ENCODE peak calls at places on chromosomes 12 and 14, in five cellular contexts. One of them, this sample, is unnamed.

GRCh38 chr12:80412343-80412953 is 31.6 kb upstream of the PTPRQ start:
- DNase-seq in uterus: no peak
- DNase-seq in GM19239: peak; percentile 2
- DNase-seq in left ventricle myocardium inferior: no peak
- DNase-seq in activated naive CD8-positive, alpha-beta T cell treated with anti-CD3 and anti-CD28 coated beads, Interleukin-2, amount 50 U/mL, for 16 hours: no peak
- DNase-seq in this sample: peak; percentile 65

GRCh38 chr12:78759387-78759786 is 105.2 kb upstream of the SYT1 start:
- DNase-seq in GM19239: no peak
- DNase-seq in uterus: no peak
- DNase-seq in activated naive CD8-positive, alpha-beta T cell treated with anti-CD3 and anti-CD28 coated beads, Interleukin-2, amount 50 U/mL, for 16 hours: no peak
- DNase-seq in left ventricle myocardium inferior: no peak
- DNase-seq in this sample: peak; percentile 97

GRCh38 chr12:93880853-93881522 is 203.8 kb downstream of the CRADD start:
- DNase-seq in uterus: no peak
- DNase-seq in left ventricle myocardium inferior: no peak
- DNase-seq in GM19239: no peak
- DNase-seq in activated naive CD8-positive, alpha-beta T cell treated with anti-CD3 and anti-CD28 coated beads, Interleukin-2, amount 50 U/mL, for 16 hours: no peak
- DNase-seq in this sample: no peak

GRCh38 chr12:126668961-126669360 is 1598.0 kb upstream of the TMEM132C start:
- DNase-seq in GM19239: no peak
- DNase-seq in uterus: no peak
- DNase-seq in activated naive CD8-positive, alpha-beta T cell treated with anti-CD3 and anti-CD28 coated beads, Interleukin-2, amount 50 U/mL, for 16 hours: no peak
- DNase-seq in left ventricle myocardium inferior: no peak
- DNase-seq in this sample: no peak

GRCh38 chr12:47152095-47152494 is 72.3 kb upstream of the AMIGO2 start:
- DNase-seq in activated naive CD8-positive, alpha-beta T cell treated with anti-CD3 and anti-CD28 coated beads, Interleukin-2, amount 50 U/mL, for 16 hours: no peak
- DNase-seq in left ventricle myocardium inferior: no peak
- DNase-seq in GM19239: no peak
- DNase-seq in uterus: no peak
- DNase-seq in this sample: no peak

GRCh38 chr12:88931598-88931997 is 351.3 kb upstream of the KITLG start:
- DNase-seq in uterus: no peak
- DNase-seq in GM19239: no peak
- DNase-seq in activated naive CD8-positive, alpha-beta T cell treated with anti-CD3 and anti-CD28 coated beads, Interleukin-2, amount 50 U/mL, for 16 hours: no peak
- DNase-seq in left ventricle myocardium inferior: no peak
- DNase-seq in this sample: no peak

GRCh38 chr14:96592591-96593388 is 90.6 kb downstream of the PAPOLA start:
- DNase-seq in uterus: no peak
- DNase-seq in activated naive CD8-positive, alpha-beta T cell treated with anti-CD3 and anti-CD28 coated beads, Interleukin-2, amount 50 U/mL, for 16 hours: peak; percentile 32
- DNase-seq in GM19239: peak; percentile 75
- DNase-seq in left ventricle myocardium inferior: peak; percentile 41
- DNase-seq in this sample: peak; percentile 35

GRCh38 chr12:93634416-93634815 is 42.8 kb upstream of the CRADD start:
- DNase-seq in left ventricle myocardium inferior: no peak
- DNase-seq in GM19239: no peak
- DNase-seq in activated naive CD8-positive, alpha-beta T cell treated with anti-CD3 and anti-CD28 coated beads, Interleukin-2, amount 50 U/mL, for 16 hours: no peak
- DNase-seq in uterus: no peak
- DNase-seq in this sample: no peak

GRCh38 chr14:96762650-96763049 is 34.5 kb upstream of the VRK1 start:
- DNase-seq in left ventricle myocardium inferior: no peak
- DNase-seq in GM19239: peak; percentile 46
- DNase-seq in uterus: no peak
- DNase-seq in activated naive CD8-positive, alpha-beta T cell treated with anti-CD3 and anti-CD28 coated beads, Interleukin-2, amount 50 U/mL, for 16 hours: no peak
- DNase-seq in this sample: peak; percentile 73

GRCh38 chr14:86865934-86866333 is 1127.0 kb downstream of the GALC start:
- DNase-seq in uterus: no peak
- DNase-seq in GM19239: no peak
- DNase-seq in activated naive CD8-positive, alpha-beta T cell treated with anti-CD3 and anti-CD28 coated beads, Interleukin-2, amount 50 U/mL, for 16 hours: no peak
- DNase-seq in left ventricle myocardium inferior: no peak
- DNase-seq in this sample: no peak

GRCh38 chr12:104462931-104463339 is 6.2 kb downstream of the CHST11 start:
- DNase-seq in left ventricle myocardium inferior: no peak
- DNase-seq in activated naive CD8-positive, alpha-beta T cell treated with anti-CD3 and anti-CD28 coated beads, Interleukin-2, amount 50 U/mL, for 16 hours: no peak
- DNase-seq in uterus: no peak
- DNase-seq in GM19239: no peak
- DNase-seq in this sample: peak; percentile 41

GRCh38 chr14:100653409-100653808 is 66.2 kb upstream of the BEGAIN start:
- DNase-seq in uterus: no peak
- DNase-seq in GM19239: no peak
- DNase-seq in activated naive CD8-positive, alpha-beta T cell treated with anti-CD3 and anti-CD28 coated beads, Interleukin-2, amount 50 U/mL, for 16 hours: no peak
- DNase-seq in left ventricle myocardium inferior: no peak
- DNase-seq in this sample: peak; percentile 28

GRCh38 chr12:94954029-94954685 is 49.3 kb downstream of the NDUFA12 start:
- DNase-seq in GM19239: no peak
- DNase-seq in activated naive CD8-positive, alpha-beta T cell treated with anti-CD3 and anti-CD28 coated beads, Interleukin-2, amount 50 U/mL, for 16 hours: no peak
- DNase-seq in uterus: no peak
- DNase-seq in left ventricle myocardium inferior: no peak
- DNase-seq in this sample: peak; percentile 62

GRCh38 chr14:99320105-99320572 is 48.1 kb upstream of the BCL11B start:
- DNase-seq in uterus: no peak
- DNase-seq in left ventricle myocardium inferior: peak; percentile 21
- DNase-seq in activated naive CD8-positive, alpha-beta T cell treated with anti-CD3 and anti-CD28 coated beads, Interleukin-2, amount 50 U/mL, for 16 hours: peak; percentile 30
- DNase-seq in GM19239: peak; percentile 65
- DNase-seq in this sample: peak; percentile 65

GRCh38 chr12:49987620-49988303 is 15.0 kb downstream of the AQP6 start:
- DNase-seq in GM19239: no peak
- DNase-seq in uterus: no peak
- DNase-seq in left ventricle myocardium inferior: no peak
- DNase-seq in activated naive CD8-positive, alpha-beta T cell treated with anti-CD3 and anti-CD28 coated beads, Interleukin-2, amount 50 U/mL, for 16 hours: no peak
- DNase-seq in this sample: no peak

GRCh38 chr12:132179431-132180362 is 35.4 kb downstream of the NOC4L start:
- DNase-seq in GM19239: no peak
- DNase-seq in uterus: no peak
- DNase-seq in left ventricle myocardium inferior: no peak
- DNase-seq in activated naive CD8-positive, alpha-beta T cell treated with anti-CD3 and anti-CD28 coated beads, Interleukin-2, amount 50 U/mL, for 16 hours: no peak
- DNase-seq in this sample: no peak

GRCh38 chr14:45070215-45070614 is 13.7 kb upstream of the PRPF39 start:
- DNase-seq in GM19239: no peak
- DNase-seq in left ventricle myocardium inferior: no peak
- DNase-seq in uterus: no peak
- DNase-seq in activated naive CD8-positive, alpha-beta T cell treated with anti-CD3 and anti-CD28 coated beads, Interleukin-2, amount 50 U/mL, for 16 hours: no peak
- DNase-seq in this sample: no peak

GRCh38 chr14:66330916-66331315 is 155.3 kb upstream of the CCDC196 start:
- DNase-seq in GM19239: no peak
- DNase-seq in activated naive CD8-positive, alpha-beta T cell treated with anti-CD3 and anti-CD28 coated beads, Interleukin-2, amount 50 U/mL, for 16 hours: no peak
- DNase-seq in uterus: peak; percentile 45
- DNase-seq in left ventricle myocardium inferior: no peak
- DNase-seq in this sample: peak; percentile 11

GRCh38 chr14:77184396-77185092 is 2.9 kb downstream of the TMEM63C start:
- DNase-seq in uterus: no peak
- DNase-seq in left ventricle myocardium inferior: no peak
- DNase-seq in activated naive CD8-positive, alpha-beta T cell treated with anti-CD3 and anti-CD28 coated beads, Interleukin-2, amount 50 U/mL, for 16 hours: no peak
- DNase-seq in GM19239: no peak
- DNase-seq in this sample: no peak

GRCh38 chr12:90013409-90013808 is 304.8 kb upstream of the ATP2B1 start:
- DNase-seq in uterus: no peak
- DNase-seq in GM19239: no peak
- DNase-seq in left ventricle myocardium inferior: no peak
- DNase-seq in activated naive CD8-positive, alpha-beta T cell treated with anti-CD3 and anti-CD28 coated beads, Interleukin-2, amount 50 U/mL, for 16 hours: no peak
- DNase-seq in this sample: no peak

GRCh38 chr14:93991649-93992048 is 5.5 kb upstream of the CCDC197 start:
- DNase-seq in GM19239: no peak
- DNase-seq in activated naive CD8-positive, alpha-beta T cell treated with anti-CD3 and anti-CD28 coated beads, Interleukin-2, amount 50 U/mL, for 16 hours: no peak
- DNase-seq in uterus: no peak
- DNase-seq in left ventricle myocardium inferior: no peak
- DNase-seq in this sample: no peak

GRCh38 chr14:23435540-23436326 is at the start of gene MYH7:
- DNase-seq in uterus: no peak
- DNase-seq in left ventricle myocardium inferior: peak; percentile 75
- DNase-seq in activated naive CD8-positive, alpha-beta T cell treated with anti-CD3 and anti-CD28 coated beads, Interleukin-2, amount 50 U/mL, for 16 hours: no peak
- DNase-seq in GM19239: no peak
- DNase-seq in this sample: no peak

GRCh38 chr14:77026166-77026929 is 2.2 kb downstream of the IRF2BPL start:
- DNase-seq in GM19239: no peak
- DNase-seq in uterus: peak; percentile 39
- DNase-seq in left ventricle myocardium inferior: peak; percentile 49
- DNase-seq in activated naive CD8-positive, alpha-beta T cell treated with anti-CD3 and anti-CD28 coated beads, Interleukin-2, amount 50 U/mL, for 16 hours: no peak
- DNase-seq in this sample: peak; percentile 58